ENCODE peak calls at places on chromosomes 2 and 18, in seven cellular contexts. L is DND-41, S is neural progenitor cell, Q is H1, P is fibroblast of lung, V is GM23248, G is mammary epithelial cell. I is an unnamed sample. For H3K4me1, the result is how much of the 10 kb centered on the place peaks cover.

GRCh38 chr2:202278944-202279343 is 13.4 kb downstream of the NOP58 start:
- DNase-seq in L (no peak), S (peak), Q (no peak), P (peak), V (peak), G (peak), I (peak)

GRCh38 chr2:161766334-161766733 is 142.1 kb downstream of the SLC4A10 start:
- DNase-seq in L (no peak), S (no peak), Q (no peak), P (no peak), V (peak), G (no peak), I (peak)

GRCh38 chr2:162475661-162476060 is 131.7 kb downstream of the GCA start:
- DNase-seq in L (no peak), S (peak), Q (no peak), P (peak), V (no peak), G (peak), I (peak)

GRCh38 chr18:57585846-57586242 is 658 bp downstream of the FECH start:
- DNase-seq in L (no peak), S (peak), Q (no peak), P (peak), V (no peak), G (peak), I (no peak)

GRCh38 chr2:30106543-30106942 is 40.3 kb upstream of the YPEL5 start:
- DNase-seq in L (no peak), S (no peak), Q (no peak), P (peak), V (peak), G (peak), I (no peak)

GRCh38 chr2:150689600-150689999 is 202.1 kb upstream of the RND3 start:
- DNase-seq in L (no peak), S (no peak), Q (no peak), P (no peak), V (no peak), G (no peak), I (no peak)

GRCh38 chr18:74631242-74632087 is 33.8 kb downstream of the ZNF407 start:
- DNase-seq in L (peak), S (no peak), Q (no peak), P (peak), V (peak), G (no peak), I (no peak)

GRCh38 chr2:95315801-95316411 is 18.8 kb downstream of the KCNIP3 start:
- DNase-seq in L (no peak), S (no peak), Q (no peak), P (peak), V (peak), G (peak), I (no peak)

GRCh38 chr2:98394595-98395153 is 48.4 kb downstream of the CNGA3 start:
- DNase-seq in L (no peak), S (no peak), Q (no peak), P (peak), V (peak), G (no peak), I (no peak)

GRCh38 chr2:210268281-210268680 is 43.0 kb upstream of the ACADL start:
- DNase-seq in L (no peak), S (no peak), Q (no peak), P (no peak), V (no peak), G (no peak), I (no peak)

GRCh38 chr2:64101141-64101591 is 43.1 kb downstream of the PELI1 start:
- DNase-seq in L (no peak), S (no peak), Q (no peak), P (peak), V (peak), G (no peak), I (no peak)

GRCh38 chr2:147273106-147273505 is 571.7 kb upstream of the ACVR2A start:
- DNase-seq in L (no peak), S (no peak), Q (no peak), P (no peak), V (no peak), G (peak), I (no peak)

GRCh38 chr2:105431367-105432088 is 32.7 kb upstream of the FHL2 start:
- DNase-seq in L (no peak), S (no peak), Q (no peak), P (peak), V (peak), G (no peak), I (no peak)

DNA sequence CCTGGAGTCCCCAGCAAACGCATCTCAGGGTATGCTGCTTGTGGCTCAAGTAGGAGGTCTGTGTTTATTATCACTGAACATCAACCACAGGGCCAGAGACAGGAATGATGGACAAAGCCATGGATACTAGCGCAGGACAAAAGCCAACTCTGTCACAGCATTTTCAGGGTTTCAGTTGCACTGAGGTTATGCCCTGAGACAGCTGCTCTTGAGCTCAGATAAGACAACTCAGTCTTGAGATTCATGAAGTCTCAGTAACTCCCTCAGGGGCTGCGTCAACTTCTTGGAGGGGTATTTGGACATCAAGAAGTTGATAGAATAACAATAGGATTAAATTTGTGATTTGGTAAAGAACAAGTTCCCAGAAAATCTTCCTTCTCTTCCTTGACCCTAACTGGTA is 287.0 kb upstream of the SLC14A2 start:
- DNase-seq in L (no peak), S (no peak), Q (no peak), P (no peak), V (no peak), G (no peak), I (no peak)
- H2AFZ ChIP-seq in L (no peak), S (peak), Q (no peak), P (no peak), V (no peak), G (no peak), I (no peak)

GRCh38 chr2:25313711-25314513 is 27.8 kb downstream of the DNMT3A start:
- DNase-seq in L (no peak), S (no peak), Q (no peak), P (no peak), V (no peak), G (no peak), I (no peak)
- H3K4me1 ChIP-seq in L (under half), S (under half), Q (half or more), P (under half), V (under half), G (under half), I (under half)

DNA sequence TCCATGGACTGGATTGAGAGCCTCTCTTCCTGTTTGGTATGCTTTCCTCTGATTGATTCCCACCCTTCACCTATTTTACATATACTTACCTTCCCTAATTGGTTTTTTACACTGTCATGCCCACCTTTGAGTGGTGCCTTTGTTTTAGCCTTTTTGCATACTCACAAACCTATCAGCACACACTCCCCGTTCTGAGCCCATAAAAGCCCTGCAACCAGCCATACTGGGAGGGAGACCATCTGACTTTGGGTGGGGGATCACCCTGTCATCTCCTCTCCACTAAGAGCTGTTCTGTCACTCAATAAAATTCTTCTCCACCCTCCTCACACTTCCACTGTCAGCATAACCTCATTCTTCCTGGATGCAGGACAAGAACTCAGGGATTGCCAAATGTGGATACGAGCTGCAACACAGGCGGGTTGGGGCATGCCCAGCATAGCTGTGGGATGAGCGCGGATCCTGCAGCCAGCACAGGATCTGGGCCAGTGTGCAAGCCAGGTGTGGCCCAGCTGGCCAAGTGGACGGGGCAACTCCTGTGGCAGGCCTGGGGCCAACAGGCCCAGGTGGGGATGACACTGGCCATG is 9.4 kb upstream of the MOB1A start:
- DNase-seq in L (no peak), S (no peak), Q (no peak), P (peak), V (peak), G (peak), I (peak)
- H2AFZ ChIP-seq in L (no peak), S (peak), Q (peak), P (no peak), V (no peak), G (peak), I (no peak)

GRCh38 chr18:3716116-3716660 is 266.2 kb downstream of the TGIF1 start:
- DNase-seq in L (peak), S (no peak), Q (no peak), P (no peak), V (no peak), G (no peak), I (no peak)

GRCh38 chr18:3712485-3712884 is 262.5 kb downstream of the TGIF1 start:
- DNase-seq in L (no peak), S (no peak), Q (no peak), P (no peak), V (no peak), G (no peak), I (no peak)

GRCh38 chr18:3713166-3713565 is 263.2 kb downstream of the TGIF1 start:
- DNase-seq in L (no peak), S (no peak), Q (no peak), P (peak), V (no peak), G (no peak), I (no peak)

GRCh38 chr18:3715223-3716080 is 265.5 kb downstream of the TGIF1 start:
- DNase-seq in L (peak), S (peak), Q (no peak), P (no peak), V (no peak), G (no peak), I (no peak)

GRCh38 chr18:3713708-3714107 is 263.7 kb downstream of the TGIF1 start:
- DNase-seq in L (no peak), S (no peak), Q (no peak), P (no peak), V (no peak), G (no peak), I (no peak)
- H3K4me1 ChIP-seq in L (half or more), S (under half), Q (under half), P (under half), V (under half), G (under half), I (under half)

GRCh38 chr18:64167408-64167807 is 18.5 kb upstream of the LINC00305 start:
- DNase-seq in L (no peak), S (no peak), Q (no peak), P (no peak), V (no peak), G (no peak), I (no peak)
- H2AFZ ChIP-seq in L (no peak), S (peak), Q (peak), P (no peak), V (no peak), G (no peak), I (no peak)

DNA sequence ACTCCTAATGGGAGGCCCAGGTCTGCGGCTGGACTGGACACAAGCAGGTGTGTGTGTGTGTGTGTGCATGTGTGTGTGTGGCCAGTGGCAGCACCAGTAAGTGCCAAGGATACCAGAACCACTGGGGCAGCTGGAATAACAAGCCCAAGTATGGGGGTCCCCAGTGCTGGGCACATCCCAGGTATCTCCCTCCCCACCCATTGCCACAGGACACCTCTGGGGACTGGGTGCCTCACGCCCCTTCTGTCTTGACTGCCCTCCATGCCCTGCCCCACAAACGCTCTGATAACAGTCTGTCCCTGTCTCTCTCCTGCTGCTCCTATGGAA is 9.0 kb downstream of the SPEG start:
- DNase-seq in L (no peak), S (no peak), Q (no peak), P (no peak), V (no peak), G (no peak), I (no peak)
- H3K4me1 ChIP-seq in L (under half), S (under half), Q (under half), P (under half), V (under half), G (half or more), I (under half)

DNA sequence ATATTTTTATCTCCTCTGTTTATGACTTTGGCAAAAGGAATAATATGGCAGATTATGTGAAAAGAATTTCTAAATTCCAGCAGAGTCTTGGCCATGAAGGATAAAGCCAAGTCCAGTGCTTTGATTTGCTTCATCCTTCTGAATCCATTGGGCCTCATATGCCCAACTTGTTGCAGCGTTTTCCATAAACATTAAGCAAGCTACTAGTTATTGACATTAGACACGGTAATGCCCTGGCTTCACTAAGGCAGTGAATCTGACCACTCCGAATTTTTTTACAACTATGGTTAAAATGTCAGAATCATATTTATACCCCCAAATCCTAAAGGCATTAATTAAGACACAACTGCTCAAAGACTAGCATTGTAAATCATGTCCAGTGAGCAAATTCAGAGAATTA is 79.8 kb downstream of the MAPRE2 start:
- DNase-seq in L (no peak), S (no peak), Q (no peak), P (no peak), V (no peak), G (no peak), I (no peak)
- H2AFZ ChIP-seq in L (no peak), S (no peak), Q (no peak), P (no peak), V (no peak), G (no peak), I (no peak)

GRCh38 chr18:45775241-45775676 is 50.2 kb upstream of the SIGLEC15 start:
- DNase-seq in L (no peak), S (peak), Q (peak), P (peak), V (peak), G (no peak), I (peak)

GRCh38 chr18:45772081-45772480 is 48.1 kb downstream of the SLC14A1 start:
- DNase-seq in L (no peak), S (no peak), Q (no peak), P (no peak), V (no peak), G (no peak), I (no peak)

GRCh38 chr18:45775726-45776125 is 49.7 kb upstream of the SIGLEC15 start:
- DNase-seq in L (no peak), S (no peak), Q (no peak), P (no peak), V (peak), G (no peak), I (no peak)

GRCh38 chr18:45771587-45771986 is 47.6 kb downstream of the SLC14A1 start:
- DNase-seq in L (no peak), S (no peak), Q (no peak), P (peak), V (no peak), G (no peak), I (no peak)

GRCh38 chr18:45774065-45774521 is 50.1 kb downstream of the SLC14A1 start:
- DNase-seq in L (peak), S (no peak), Q (no peak), P (peak), V (peak), G (peak), I (no peak)
- H3K4me1 ChIP-seq in L (under half), S (under half), Q (under half), P (under half), V (half or more), G (under half), I (under half)

DNA sequence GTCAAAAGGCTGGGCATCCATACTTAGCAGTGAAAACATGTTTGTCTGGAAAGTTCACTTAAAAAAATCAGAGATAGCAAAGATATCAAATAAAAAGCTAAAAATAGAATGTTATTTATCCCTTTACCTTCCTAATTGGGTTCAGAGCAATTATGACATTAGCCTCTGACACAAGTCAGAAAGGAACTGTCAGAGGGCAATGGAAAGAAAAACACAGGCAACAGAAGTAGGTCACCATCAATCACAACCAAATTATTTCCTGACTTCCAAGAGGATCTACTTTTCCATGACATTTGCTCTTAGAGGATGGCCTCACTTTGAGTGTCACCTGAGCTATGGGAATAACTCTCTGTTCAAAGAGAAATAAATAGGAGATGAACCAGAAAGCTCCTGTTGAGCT is 27.5 kb downstream of the MYOM1 start:
- DNase-seq in L (no peak), S (no peak), Q (no peak), P (no peak), V (no peak), G (no peak), I (no peak)
- H2AFZ ChIP-seq in L (no peak), S (no peak), Q (no peak), P (no peak), V (no peak), G (no peak), I (no peak)

DNA sequence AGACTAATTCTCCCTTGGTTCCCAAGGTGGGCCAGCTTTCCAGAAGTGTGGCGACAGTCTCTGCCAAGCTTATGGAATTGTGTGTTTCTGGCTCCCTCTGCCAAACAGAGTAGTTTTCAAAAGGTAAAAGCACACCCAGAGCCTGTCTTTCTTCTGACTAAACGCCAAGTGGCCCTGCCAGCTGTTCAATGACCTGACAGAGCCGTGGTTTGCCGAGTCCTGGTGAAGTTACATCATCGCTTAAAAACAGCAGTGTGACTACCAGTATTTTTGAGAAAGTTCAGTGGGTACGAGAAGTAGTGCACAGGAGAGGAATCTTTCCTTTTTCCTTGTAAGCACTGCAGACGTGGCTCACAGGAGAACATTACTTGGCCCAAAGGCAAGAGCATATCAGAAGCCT is 1.9 kb downstream of the PER2 start:
- DNase-seq in L (no peak), S (no peak), Q (no peak), P (peak), V (peak), G (peak), I (peak)
- H3K4me1 ChIP-seq in L (under half), S (under half), Q (under half), P (under half), V (under half), G (half or more), I (under half)